ENCODE peak calls at places on chromosomes 13 and 19, in six cellular contexts. Y, H, J, T, R and D are unnamed samples.

GRCh38 chr19:622666-623065 is 10.7 kb downstream of the POLRMT start:
- DNase-seq in Y (no peak), H (no peak), J (no peak), T (no peak), R (no peak), D (no peak)

GRCh38 chr13:45333973-45334922 is 6.7 kb downstream of the TPT1 start:
- DNase-seq in Y (no peak), H (no peak), J (no peak), T (no peak), R (no peak), D (no peak)

GRCh38 chr13:76976488-76976887 is 15.4 kb upstream of the CLN5 start:
- DNase-seq in Y (no peak), H (no peak), J (no peak), T (no peak), R (no peak), D (no peak)

GRCh38 chr13:99150575-99151370 is 49.9 kb upstream of the UBAC2 start:
- DNase-seq in Y (no peak), H (peak), J (no peak), T (no peak), R (no peak), D (peak)

GRCh38 chr13:44698076-44698475 is 121.9 kb upstream of the TSC22D1 start:
- DNase-seq in Y (no peak), H (no peak), J (no peak), T (no peak), R (no peak), D (no peak)

GRCh38 chr13:72384186-72384823 is 343.1 kb downstream of the MZT1 start:
- DNase-seq in Y (no peak), H (no peak), J (no peak), T (no peak), R (no peak), D (no peak)

GRCh38 chr19:5128932-5129389 is 160.0 kb downstream of the KDM4B start:
- DNase-seq in Y (no peak), H (no peak), J (no peak), T (no peak), R (no peak), D (no peak)

GRCh38 chr13:44436589-44437337 is 63.1 kb downstream of the SERP2 start:
- DNase-seq in Y (peak), H (peak), J (peak), T (peak), R (peak), D (peak)

GRCh38 chr13:77650409-77650808 is 47.1 kb upstream of the SLAIN1 start:
- DNase-seq in Y (no peak), H (no peak), J (no peak), T (no peak), R (no peak), D (no peak)

GRCh38 chr19:13060233-13060963 is 42.3 kb downstream of the LYL1 start:
- DNase-seq in Y (no peak), H (no peak), J (peak), T (no peak), R (no peak), D (no peak)

GRCh38 chr13:21683034-21683733 is 12.3 kb downstream of the FGF9 start:
- DNase-seq in Y (no peak), H (no peak), J (no peak), T (no peak), R (no peak), D (no peak)

GRCh38 chr19:5926641-5927438 is 12.8 kb downstream of the CAPS start:
- DNase-seq in Y (peak), H (no peak), J (no peak), T (no peak), R (no peak), D (no peak)

GRCh38 chr19:33207040-33207620 is 13.0 kb downstream of the LRP3 start:
- DNase-seq in Y (no peak), H (no peak), J (no peak), T (no peak), R (no peak), D (no peak)

GRCh38 chr19:33207903-33208302 is 13.8 kb downstream of the LRP3 start:
- DNase-seq in Y (no peak), H (no peak), J (no peak), T (no peak), R (no peak), D (no peak)

GRCh38 chr19:33205110-33205509 is 11.0 kb downstream of the LRP3 start:
- DNase-seq in Y (no peak), H (no peak), J (no peak), T (no peak), R (no peak), D (no peak)

GRCh38 chr19:33205531-33206260 is 11.6 kb downstream of the LRP3 start:
- DNase-seq in Y (no peak), H (no peak), J (no peak), T (no peak), R (no peak), D (no peak)

DNA sequence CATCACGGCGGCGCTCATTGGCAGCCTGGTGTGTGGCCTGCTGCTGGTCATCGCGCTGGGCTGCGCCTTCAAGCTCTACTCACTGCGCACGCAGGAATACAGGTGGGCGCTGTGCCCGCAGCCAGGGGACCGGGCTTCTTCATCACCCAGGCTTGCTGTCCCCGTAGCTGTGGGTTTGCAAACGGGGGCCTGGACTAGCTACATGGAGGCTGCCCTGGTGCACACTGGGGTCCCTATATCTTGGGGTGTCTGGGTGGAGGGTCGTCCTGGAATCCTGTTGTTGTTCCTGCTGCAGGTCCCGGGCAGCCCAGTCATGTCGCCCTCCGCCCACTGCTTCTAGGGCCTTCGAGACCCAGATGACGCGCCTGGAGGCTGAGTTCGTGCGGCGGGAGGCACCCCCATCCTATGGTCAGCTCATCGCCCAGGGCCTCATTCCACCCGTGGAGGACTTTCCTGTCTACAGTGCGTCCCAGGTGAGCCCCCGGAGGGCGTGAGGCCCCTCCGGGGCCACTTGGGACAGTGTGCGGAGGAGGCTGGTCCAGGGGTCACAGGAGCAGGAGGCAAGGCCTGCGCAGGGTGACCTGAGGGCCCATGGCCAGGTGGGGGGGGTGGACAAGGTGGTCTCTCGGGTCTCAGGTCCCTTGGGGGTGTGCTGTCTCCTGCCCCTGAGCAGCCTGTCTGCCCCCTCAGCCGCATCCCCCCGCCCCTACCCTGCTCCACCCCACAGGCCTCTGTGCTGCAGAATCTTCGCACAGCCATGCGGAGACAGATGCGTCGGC is 12.3 kb downstream of the LRP3 start:
- DNase-seq in Y (no peak), H (no peak), J (no peak), T (no peak), R (no peak), D (no peak)
- TF ChIP-seq CTCF in Y (no peak), H (no peak), J (no peak), T (no peak), R (no peak), D (no peak)

GRCh38 chr19:55339225-55340143 is at the start of gene KMT5C:
- DNase-seq in Y (peak), H (peak), J (peak), T (peak), R (peak), D (peak)
- TF ChIP-seq CTCF in Y (no peak), H (peak), J (no peak), T (no peak), R (no peak), D (no peak)

GRCh38 chr13:40992678-40993077 is 26.4 kb downstream of the ELF1 start:
- DNase-seq in Y (no peak), H (no peak), J (no peak), T (no peak), R (no peak), D (no peak)
- TF ChIP-seq CTCF in Y (peak), H (peak), J (no peak), T (no peak), R (peak), D (no peak)

GRCh38 chr13:55234311-55234710 is 1906.4 kb upstream of the PRR20A start:
- DNase-seq in Y (no peak), H (no peak), J (no peak), T (no peak), R (no peak), D (no peak)

GRCh38 chr13:55229906-55230569 is 1910.7 kb upstream of the PRR20A start:
- DNase-seq in Y (no peak), H (no peak), J (no peak), T (no peak), R (no peak), D (no peak)

GRCh38 chr13:55230570-55230908 is 1910.2 kb upstream of the PRR20A start:
- DNase-seq in Y (no peak), H (no peak), J (no peak), T (no peak), R (no peak), D (no peak)
- TF ChIP-seq CTCF in Y (no peak), H (no peak), J (no peak), T (no peak), R (no peak), D (no peak)

GRCh38 chr13:61765181-61765742 is 349.6 kb upstream of the PCDH20 start:
- DNase-seq in Y (no peak), H (no peak), J (no peak), T (no peak), R (no peak), D (no peak)
- TF ChIP-seq CTCF in Y (no peak), H (no peak), J (no peak), T (no peak), R (no peak), D (no peak)

GRCh38 chr13:35990196-35990595 is 141.0 kb downstream of the DCLK1 start:
- DNase-seq in Y (no peak), H (no peak), J (no peak), T (no peak), R (no peak), D (no peak)
- TF ChIP-seq CTCF in Y (no peak), H (no peak), J (no peak), T (no peak), R (no peak), D (no peak)

GRCh38 chr19:16188521-16188920 is 3.3 kb downstream of the FAM32A start:
- DNase-seq in Y (no peak), H (no peak), J (no peak), T (no peak), R (no peak), D (no peak)

GRCh38 chr19:16184665-16185122 is 516 bp upstream of the FAM32A start:
- DNase-seq in Y (no peak), H (no peak), J (no peak), T (no peak), R (no peak), D (no peak)

GRCh38 chr19:16185123-16185924 is at the start of gene FAM32A:
- DNase-seq in Y (peak), H (peak), J (peak), T (peak), R (peak), D (peak)

GRCh38 chr19:16190198-16190597 is 5.0 kb downstream of the FAM32A start:
- DNase-seq in Y (peak), H (no peak), J (no peak), T (no peak), R (no peak), D (no peak)

DNA sequence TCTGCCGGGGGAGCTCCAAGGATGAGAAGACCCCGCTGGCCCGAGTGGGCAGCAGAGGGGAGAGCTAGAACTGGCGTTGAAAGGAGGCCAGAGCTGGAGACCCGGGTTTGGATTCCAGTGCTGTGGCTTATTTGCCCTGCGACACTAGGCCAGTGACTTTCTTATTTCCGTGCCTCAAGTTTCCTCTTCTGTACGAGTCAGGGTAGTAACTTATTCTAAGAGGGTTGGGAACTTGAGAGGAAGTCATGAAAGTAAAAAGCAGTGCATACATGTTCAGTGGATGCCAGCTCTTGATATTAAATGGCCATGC is 670 bp downstream of the FAM32A start:
- DNase-seq in Y (no peak), H (no peak), J (no peak), T (no peak), R (no peak), D (no peak)
- TF ChIP-seq CTCF in Y (peak), H (no peak), J (no peak), T (no peak), R (no peak), D (peak)

DNA sequence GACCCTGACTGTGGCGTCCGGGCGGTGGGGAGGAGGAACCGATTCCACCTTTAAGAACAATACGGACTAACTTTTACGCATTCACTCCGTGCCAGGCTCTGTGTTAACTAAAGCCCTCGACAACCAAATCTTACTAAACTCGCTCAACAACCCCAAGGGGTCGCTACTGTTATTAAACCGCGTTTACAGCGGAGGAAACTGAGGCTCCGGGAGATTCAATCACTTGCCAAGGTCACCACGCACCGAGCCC is 1.2 kb downstream of the SAMD1 start:
- DNase-seq in Y (no peak), H (no peak), J (no peak), T (no peak), R (no peak), D (no peak)
- TF ChIP-seq CTCF in Y (no peak), H (no peak), J (no peak), T (no peak), R (no peak), D (no peak)

GRCh38 chr13:109998808-109999528 is 212.6 kb upstream of the IRS2 start:
- DNase-seq in Y (no peak), H (no peak), J (no peak), T (no peak), R (peak), D (no peak)
- TF ChIP-seq CTCF in Y (no peak), H (peak), J (no peak), T (no peak), R (peak), D (no peak)

GRCh38 chr13:52850396-52851152 is 2.1 kb upstream of the PCDH8 start:
- DNase-seq in Y (peak), H (peak), J (peak), T (no peak), R (peak), D (peak)
- TF ChIP-seq CTCF in Y (peak), H (no peak), J (no peak), T (no peak), R (no peak), D (peak)